ENCODE peak calls at places on chromosomes 4 and X, in nine cellular contexts. A, U, V, J, O, E, K, D and W are unnamed samples.
A peak's percentile ranks its signal among the peaks of the same experiment; 100 is the strongest.

GRCh38 chrX:122046815-122047214 is 999.4 kb downstream of the GLUD2 start:
- DNase-seq in A (no peak), U (no peak), V (no peak), J (no peak), O (no peak), E (no peak), K (no peak), D (no peak), W (no peak)

GRCh38 chr4:38752393-38752961 is 30.3 kb downstream of the TLR10 start:
- DNase-seq in A (peak; percentile 58), U (no peak), V (no peak), J (no peak), O (no peak), E (no peak), K (peak; percentile 62), D (no peak), W (no peak)

GRCh38 chrX:25527596-25527995 is 511.8 kb upstream of the ARX start:
- DNase-seq in A (no peak), U (no peak), V (no peak), J (no peak), O (no peak), E (no peak), K (no peak), D (no peak), W (no peak)

GRCh38 chrX:23803931-23804381 is 21.0 kb downstream of the SAT1 start:
- DNase-seq in A (no peak), U (no peak), V (peak; percentile 50), J (no peak), O (no peak), E (no peak), K (no peak), D (no peak), W (no peak)

GRCh38 chrX:45669715-45670360 is 469.2 kb upstream of the DIPK2B start:
- DNase-seq in A (no peak), U (no peak), V (no peak), J (no peak), O (no peak), E (no peak), K (no peak), D (no peak), W (no peak)

GRCh38 chrX:470686-471085 is 84.0 kb upstream of the PPP2R3B start:
- DNase-seq in A (no peak), U (no peak), V (no peak), J (no peak), O (no peak), E (no peak), K (no peak), D (no peak), W (no peak)

GRCh38 chrX:119062750-119063374 is 9.9 kb upstream of the CT47C1 start:
- DNase-seq in A (no peak), U (no peak), V (no peak), J (no peak), O (peak; percentile 55), E (no peak), K (no peak), D (no peak), W (no peak)

GRCh38 chrX:12814434-12814833 is 23.2 kb downstream of the PRPS2 start:
- DNase-seq in A (peak; percentile 37), U (peak; percentile 19), V (peak; percentile 41), J (no peak), O (peak; percentile 16), E (no peak), K (peak; percentile 58), D (peak; percentile 7), W (no peak)

GRCh38 chr4:41731569-41731968 is 17.0 kb downstream of the PHOX2B start:
- DNase-seq in A (no peak), U (no peak), V (no peak), J (no peak), O (no peak), E (no peak), K (no peak), D (no peak), W (no peak)

GRCh38 chr4:51998837-51999236 is 21.3 kb downstream of the LRRC66 start:
- DNase-seq in A (no peak), U (no peak), V (no peak), J (no peak), O (no peak), E (no peak), K (no peak), D (no peak), W (no peak)

GRCh38 chr4:124610214-124610613 is 102.3 kb downstream of the ANKRD50 start:
- DNase-seq in A (no peak), U (no peak), V (no peak), J (no peak), O (peak; percentile 11), E (no peak), K (no peak), D (no peak), W (no peak)

GRCh38 chrX:126167560-126167959 is 1.5 kb upstream of the DCAF12L2 start:
- DNase-seq in A (no peak), U (no peak), V (no peak), J (no peak), O (no peak), E (no peak), K (no peak), D (no peak), W (no peak)

GRCh38 chrX:97843200-97843811 is 959.6 kb downstream of the RPA4 start:
- DNase-seq in A (no peak), U (no peak), V (no peak), J (no peak), O (no peak), E (no peak), K (peak; percentile 10), D (no peak), W (no peak)

GRCh38 chr4:3291411-3291968 is 1.3 kb upstream of the RGS12 start:
- DNase-seq in A (no peak), U (no peak), V (peak; percentile 67), J (no peak), O (peak; percentile 59), E (no peak), K (peak; percentile 43), D (no peak), W (peak; percentile 63)

GRCh38 chr4:73187325-73187724 is 71.3 kb downstream of the ANKRD17 start:
- DNase-seq in A (no peak), U (no peak), V (no peak), J (no peak), O (no peak), E (no peak), K (no peak), D (no peak), W (no peak)

GRCh38 chrX:151912221-151912620 is 468 bp upstream of the MAGEA4 start:
- DNase-seq in A (no peak), U (no peak), V (no peak), J (no peak), O (no peak), E (no peak), K (no peak), D (no peak), W (no peak)

GRCh38 chrX:40099046-40099968 is 1.5 kb upstream of the BCOR start:
- DNase-seq in A (peak; percentile 70), U (no peak), V (peak; percentile 66), J (no peak), O (no peak), E (no peak), K (peak; percentile 64), D (no peak), W (peak; percentile 64)

GRCh38 chr4:142846729-142847606 is 867 bp upstream of the INPP4B start:
- DNase-seq in A (peak; percentile 41), U (peak; percentile 52), V (peak; percentile 71), J (no peak), O (peak; percentile 63), E (no peak), K (peak; percentile 34), D (no peak), W (peak; percentile 67)

GRCh38 chr4:1504786-1505500 is 98.7 kb upstream of the NKX1-1 start:
- DNase-seq in A (no peak), U (no peak), V (peak; percentile 1), J (no peak), O (peak; percentile 4), E (no peak), K (no peak), D (no peak), W (peak; percentile 42)